ENCODE peak calls at places on chromosome 1, in five cellular contexts. Z, M, R, X and K are unnamed samples.

GRCh38 chr1:67773462-67773861 is 59.8 kb downstream of the GNG12 start:
- DNase-seq in Z (no peak), M (no peak), R (no peak), X (no peak), K (peak; percentile 25)

GRCh38 chr1:30191154-30191702 is 532.2 kb downstream of the MATN1 start:
- DNase-seq in Z (peak; percentile 17), M (peak; percentile 90), R (peak; percentile 30), X (peak; percentile 46), K (no peak)

GRCh38 chr1:174884001-174884400 is 115.7 kb upstream of the CACYBP start:
- DNase-seq in Z (no peak), M (no peak), R (no peak), X (no peak), K (no peak)

GRCh38 chr1:248805905-248806304 is 19.8 kb downstream of the SH3BP5L start:
- DNase-seq in Z (no peak), M (peak; percentile 20), R (no peak), X (no peak), K (no peak)

GRCh38 chr1:3924871-3925655 is 25.0 kb upstream of the C1orf174 start:
- DNase-seq in Z (no peak), M (no peak), R (no peak), X (no peak), K (no peak)

GRCh38 chr1:43953361-43953760 is 6.6 kb downstream of the IPO13 start:
- DNase-seq in Z (no peak), M (no peak), R (no peak), X (no peak), K (no peak)

GRCh38 chr1:73674945-73675561 is 522.9 kb downstream of the LRRIQ3 start:
- DNase-seq in Z (no peak), M (peak; percentile 6), R (no peak), X (no peak), K (no peak)

GRCh38 chr1:51669191-51669590 is 52.3 kb downstream of the OSBPL9 start:
- DNase-seq in Z (peak; percentile 13), M (no peak), R (no peak), X (no peak), K (no peak)

GRCh38 chr1:15709226-15709625 is 25.1 kb downstream of the PLEKHM2 start:
- DNase-seq in Z (no peak), M (no peak), R (no peak), X (no peak), K (no peak)

GRCh38 chr1:31509124-31510072 is 66.9 kb upstream of the TINAGL1 start:
- DNase-seq in Z (no peak), M (no peak), R (peak; percentile 59), X (no peak), K (no peak)

GRCh38 chr1:33790577-33790976 is 73.3 kb upstream of the HMGB4 start:
- DNase-seq in Z (no peak), M (no peak), R (no peak), X (no peak), K (no peak)

GRCh38 chr1:10057305-10057704 is 24.5 kb downstream of the UBE4B start:
- DNase-seq in Z (peak; percentile 29), M (peak; percentile 55), R (no peak), X (no peak), K (peak; percentile 69)

GRCh38 chr1:13512472-13512871 is 1.3 kb downstream of the LRRC38 start:
- DNase-seq in Z (no peak), M (peak; percentile 5), R (no peak), X (no peak), K (no peak)

GRCh38 chr1:31576743-31577455 is 584 bp downstream of the TINAGL1 start:
- DNase-seq in Z (no peak), M (no peak), R (peak; percentile 50), X (no peak), K (no peak)

GRCh38 chr1:9296850-9297249 is 4.2 kb downstream of the SPSB1 start:
- DNase-seq in Z (no peak), M (no peak), R (no peak), X (peak; percentile 58), K (no peak)

GRCh38 chr1:196660912-196661311 is 9.1 kb downstream of the CFH start:
- DNase-seq in Z (no peak), M (peak; percentile 63), R (no peak), X (no peak), K (no peak)

GRCh38 chr1:153358691-153358975 is 979 bp downstream of the S100A9 start:
- DNase-seq in Z (no peak), M (no peak), R (peak; percentile 12), X (no peak), K (no peak)

GRCh38 chr1:26602378-26602959 is 72.9 kb downstream of the RPS6KA1 start:
- DNase-seq in Z (peak; percentile 11), M (peak; percentile 76), R (peak; percentile 69), X (no peak), K (peak; percentile 59)

GRCh38 chr1:193104496-193104905 is 713 bp downstream of the GLRX2 start:
- DNase-seq in Z (peak; percentile 31), M (peak; percentile 54), R (peak; percentile 58), X (peak; percentile 84), K (peak; percentile 34)

GRCh38 chr1:79207331-79207730 is 200.8 kb upstream of the ADGRL4 start:
- DNase-seq in Z (no peak), M (no peak), R (no peak), X (no peak), K (no peak)

GRCh38 chr1:168509204-168509603 is 34.6 kb downstream of the XCL2 start:
- DNase-seq in Z (no peak), M (no peak), R (no peak), X (no peak), K (no peak)

GRCh38 chr1:214823311-214824117 is 220.5 kb downstream of the CENPF start:
- DNase-seq in Z (no peak), M (no peak), R (no peak), X (no peak), K (no peak)

GRCh38 chr1:17232759-17233661 is 15.9 kb upstream of the PADI3 start:
- DNase-seq in Z (no peak), M (peak; percentile 62), R (peak; percentile 67), X (no peak), K (peak; percentile 75)

GRCh38 chr1:63873751-63874150 is 99.9 kb downstream of the ROR1 start:
- DNase-seq in Z (no peak), M (no peak), R (no peak), X (no peak), K (peak; percentile 64)

GRCh38 chr1:110672753-110673108 is 2.0 kb downstream of the KCNA3 start:
- DNase-seq in Z (no peak), M (no peak), R (no peak), X (no peak), K (no peak)

GRCh38 chr1:212945761-212946160 is 4.6 kb upstream of the VASH2 start:
- DNase-seq in Z (no peak), M (no peak), R (no peak), X (no peak), K (no peak)

GRCh38 chr1:161730050-161730564 is 8.8 kb downstream of the FCRLB start:
- DNase-seq in Z (no peak), M (peak; percentile 44), R (no peak), X (no peak), K (peak; percentile 54)

GRCh38 chr1:109885589-109885988 is 25.1 kb upstream of the CSF1 start:
- DNase-seq in Z (no peak), M (no peak), R (no peak), X (no peak), K (no peak)

GRCh38 chr1:15919316-15919715 is 56.6 kb downstream of the ZBTB17 start:
- DNase-seq in Z (no peak), M (peak; percentile 74), R (no peak), X (no peak), K (peak; percentile 92)

GRCh38 chr1:76250317-76250716 is 175.8 kb downstream of the ST6GALNAC3 start:
- DNase-seq in Z (no peak), M (no peak), R (no peak), X (no peak), K (no peak)

GRCh38 chr1:2380816-2381591 is 10.3 kb downstream of the MORN1 start:
- DNase-seq in Z (no peak), M (no peak), R (no peak), X (peak; percentile 65), K (no peak)

GRCh38 chr1:182295697-182296096 is 95.9 kb downstream of the GLUL start:
- DNase-seq in Z (no peak), M (no peak), R (no peak), X (no peak), K (no peak)

DNA sequence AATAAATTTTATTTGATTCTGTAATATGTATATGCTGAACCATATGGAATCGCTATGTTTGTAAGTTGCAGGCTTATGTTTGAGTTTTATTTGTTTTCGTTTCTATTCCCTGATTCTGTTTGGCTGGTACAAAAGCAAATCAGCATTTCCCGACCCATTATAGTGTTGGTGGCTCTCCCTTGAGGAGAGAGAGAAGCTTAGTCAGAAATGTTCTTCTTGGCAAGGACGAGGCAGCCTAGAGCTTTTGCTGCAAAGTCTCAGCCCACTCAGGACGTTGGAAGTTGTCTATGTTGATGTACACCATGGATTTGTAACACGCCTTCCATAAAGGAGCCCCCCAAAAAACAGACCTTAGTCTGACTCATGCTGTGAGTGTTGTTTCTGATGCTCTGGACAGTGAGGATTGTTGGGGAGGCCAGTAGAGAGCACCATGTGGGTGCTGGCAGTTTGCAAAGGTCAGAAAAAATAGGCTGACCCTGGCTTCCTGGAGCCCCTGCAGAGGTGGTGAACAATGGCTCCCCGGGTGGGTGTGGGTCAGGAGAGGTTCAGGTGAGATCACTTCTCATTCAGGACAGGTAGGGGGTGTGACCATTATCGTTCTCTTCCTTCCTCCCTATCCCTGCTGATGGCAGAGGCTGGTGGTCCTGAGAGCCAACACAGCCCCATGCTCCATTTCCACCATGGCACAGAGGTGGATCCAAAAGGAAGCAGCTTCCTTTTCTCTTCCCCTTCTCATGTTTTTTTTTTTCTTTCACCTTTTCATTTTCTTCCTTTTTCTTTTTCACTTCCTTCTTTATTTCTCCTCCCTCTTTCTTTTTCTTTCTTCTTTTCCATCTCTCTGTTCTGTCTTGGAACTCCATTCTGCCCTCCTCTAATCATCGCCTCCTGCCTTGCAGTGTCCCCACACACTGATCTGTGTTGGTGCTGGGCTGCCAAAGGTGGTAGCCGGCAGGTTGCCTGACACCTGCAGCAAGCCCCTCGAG is 84.4 kb upstream of the CNTN2 start:
- DNase-seq in Z (no peak), M (no peak), R (no peak), X (no peak), K (no peak)
- H3K27ac ChIP-seq in Z (peak overlapping the region; percentile 55), M (no peak overlapping the region), R (no peak overlapping the region), X (peak overlapping the region; percentile 38), K (no peak overlapping the region)

GRCh38 chr1:92376345-92376744 is 77.5 kb downstream of the RPAP2 start:
- DNase-seq in Z (no peak), M (peak; percentile 7), R (no peak), X (no peak), K (no peak)

DNA sequence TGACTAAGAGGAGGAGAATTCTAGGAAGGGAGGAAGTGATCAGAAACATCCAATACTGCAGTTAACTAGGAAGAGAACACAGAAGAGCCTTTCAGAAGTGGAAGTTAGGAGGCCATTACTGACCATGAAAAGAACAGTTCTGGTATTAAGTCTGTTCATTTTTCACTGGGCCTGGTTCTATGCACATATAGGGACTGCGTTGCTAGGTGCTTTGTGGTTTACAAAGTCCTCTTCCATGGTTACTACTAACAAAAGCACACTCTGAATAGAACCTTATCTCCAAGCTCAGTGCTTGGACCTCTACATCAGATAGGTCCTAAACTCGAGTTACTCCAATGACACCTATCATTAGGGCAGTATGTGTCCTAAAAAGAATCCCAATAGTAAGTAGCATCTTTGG is 75.4 kb downstream of the RPAP2 start:
- DNase-seq in Z (no peak), M (no peak), R (no peak), X (no peak), K (no peak)
- H3K27ac ChIP-seq in Z (no peak overlapping the region), M (no peak overlapping the region), R (no peak overlapping the region), X (no peak overlapping the region), K (no peak overlapping the region)

GRCh38 chr1:87333692-87334347 is 5.1 kb downstream of the LMO4 start:
- DNase-seq in Z (no peak), M (no peak), R (no peak), X (no peak), K (no peak)
- H3K27ac ChIP-seq in Z (peak overlapping the region; percentile 5), M (no peak overlapping the region), R (peak overlapping the region; percentile 56), X (peak overlapping the region; percentile 68), K (no peak overlapping the region)

GRCh38 chr1:39508857-39509305 is 17.4 kb downstream of the BMP8A start:
- DNase-seq in Z (no peak), M (peak; percentile 80), R (no peak), X (no peak), K (no peak)
- H3K27ac ChIP-seq in Z (no peak overlapping the region), M (no peak overlapping the region), R (no peak overlapping the region), X (no peak overlapping the region), K (no peak overlapping the region)